ENCODE peak calls at places on chromosomes 4 and X, in five cellular contexts. One of them, this sample, is unnamed. For H3K36me3, the result is how much of the 10 kb centered on the place peaks cover.

GRCh38 chrX:29911673-29912072 is 303.7 kb upstream of the MAGEB2 start:
- DNase-seq in left lung: no peak
- DNase-seq in spleen: no peak
- DNase-seq in testis: no peak
- DNase-seq in hepatocyte: no peak
- DNase-seq in this sample: no peak

GRCh38 chr4:20126906-20127305 is 124.8 kb upstream of the SLIT2 start:
- DNase-seq in left lung: no peak
- DNase-seq in spleen: no peak
- DNase-seq in testis: no peak
- DNase-seq in hepatocyte: no peak
- DNase-seq in this sample: no peak

GRCh38 chr4:41132055-41132683 is 82.2 kb downstream of the APBB2 start:
- DNase-seq in left lung: no peak
- DNase-seq in spleen: no peak
- DNase-seq in testis: no peak
- DNase-seq in hepatocyte: peak
- DNase-seq in this sample: no peak

GRCh38 chr4:10619220-10619619 is 65.3 kb downstream of the CLNK start:
- DNase-seq in left lung: no peak
- DNase-seq in spleen: no peak
- DNase-seq in testis: no peak
- DNase-seq in hepatocyte: peak
- DNase-seq in this sample: no peak

GRCh38 chr4:15488136-15488535 is 18.5 kb downstream of the CC2D2A start:
- DNase-seq in left lung: no peak
- DNase-seq in spleen: no peak
- DNase-seq in testis: no peak
- DNase-seq in hepatocyte: no peak
- DNase-seq in this sample: no peak

GRCh38 chr4:72323227-72323626 is 245.8 kb downstream of the ADAMTS3 start:
- DNase-seq in left lung: no peak
- DNase-seq in spleen: no peak
- DNase-seq in testis: no peak
- DNase-seq in hepatocyte: no peak
- DNase-seq in this sample: no peak

GRCh38 chr4:182174979-182175378 is 68.2 kb upstream of the TENM3 start:
- DNase-seq in left lung: no peak
- DNase-seq in spleen: no peak
- DNase-seq in testis: no peak
- DNase-seq in hepatocyte: no peak
- DNase-seq in this sample: no peak

GRCh38 chr4:156971168-156971601 is 414 bp downstream of the PDGFC start:
- DNase-seq in left lung: peak
- DNase-seq in spleen: peak
- DNase-seq in testis: peak
- DNase-seq in hepatocyte: no peak
- DNase-seq in this sample: peak

GRCh38 chr4:87949961-87950360 is 25.6 kb upstream of the SPP1 start:
- DNase-seq in left lung: no peak
- DNase-seq in spleen: no peak
- DNase-seq in testis: no peak
- DNase-seq in hepatocyte: no peak
- DNase-seq in this sample: no peak

GRCh38 chr4:121375262-121375661 is 5.6 kb downstream of the QRFPR start:
- DNase-seq in left lung: no peak
- DNase-seq in spleen: no peak
- DNase-seq in testis: no peak
- DNase-seq in hepatocyte: peak
- DNase-seq in this sample: no peak

GRCh38 chr4:8290701-8290970 is 21.1 kb downstream of the HTRA3 start:
- DNase-seq in left lung: peak
- DNase-seq in spleen: peak
- DNase-seq in testis: no peak
- DNase-seq in hepatocyte: no peak
- DNase-seq in this sample: peak

GRCh38 chr4:184766421-184766820 is 32.5 kb upstream of the CENPU start:
- DNase-seq in left lung: no peak
- DNase-seq in spleen: no peak
- DNase-seq in testis: no peak
- DNase-seq in hepatocyte: peak
- DNase-seq in this sample: no peak
- H3K36me3 ChIP-seq in left lung: under half
- H3K36me3 ChIP-seq in spleen: half or more
- H3K36me3 ChIP-seq in testis: under half
- H3K36me3 ChIP-seq in hepatocyte: under half
- H3K36me3 ChIP-seq in this sample: under half

DNA sequence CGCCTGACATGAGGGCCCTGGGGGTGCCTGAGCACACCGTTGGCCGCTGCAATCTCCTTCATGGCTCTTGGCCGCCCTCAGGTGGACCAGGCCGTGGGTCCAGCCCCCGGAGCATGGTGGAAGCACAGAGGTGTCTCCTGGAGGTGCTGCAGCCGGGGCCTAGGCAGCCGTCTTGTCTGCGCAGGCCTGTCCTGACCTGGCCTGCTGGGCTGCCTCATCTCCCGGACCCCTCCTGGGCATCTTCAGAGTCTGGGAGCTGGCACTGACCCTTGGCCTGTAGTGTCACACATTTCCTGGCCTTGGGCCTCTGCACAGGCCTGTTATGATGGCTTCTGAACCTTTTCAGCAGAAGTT is 20.9 kb downstream of the UVSSA start:
- DNase-seq in left lung: no peak
- DNase-seq in spleen: peak
- DNase-seq in testis: no peak
- DNase-seq in hepatocyte: no peak
- DNase-seq in this sample: no peak
- H3K36me3 ChIP-seq in left lung: under half
- H3K36me3 ChIP-seq in spleen: under half
- H3K36me3 ChIP-seq in testis: under half
- H3K36me3 ChIP-seq in hepatocyte: under half
- H3K36me3 ChIP-seq in this sample: under half

DNA sequence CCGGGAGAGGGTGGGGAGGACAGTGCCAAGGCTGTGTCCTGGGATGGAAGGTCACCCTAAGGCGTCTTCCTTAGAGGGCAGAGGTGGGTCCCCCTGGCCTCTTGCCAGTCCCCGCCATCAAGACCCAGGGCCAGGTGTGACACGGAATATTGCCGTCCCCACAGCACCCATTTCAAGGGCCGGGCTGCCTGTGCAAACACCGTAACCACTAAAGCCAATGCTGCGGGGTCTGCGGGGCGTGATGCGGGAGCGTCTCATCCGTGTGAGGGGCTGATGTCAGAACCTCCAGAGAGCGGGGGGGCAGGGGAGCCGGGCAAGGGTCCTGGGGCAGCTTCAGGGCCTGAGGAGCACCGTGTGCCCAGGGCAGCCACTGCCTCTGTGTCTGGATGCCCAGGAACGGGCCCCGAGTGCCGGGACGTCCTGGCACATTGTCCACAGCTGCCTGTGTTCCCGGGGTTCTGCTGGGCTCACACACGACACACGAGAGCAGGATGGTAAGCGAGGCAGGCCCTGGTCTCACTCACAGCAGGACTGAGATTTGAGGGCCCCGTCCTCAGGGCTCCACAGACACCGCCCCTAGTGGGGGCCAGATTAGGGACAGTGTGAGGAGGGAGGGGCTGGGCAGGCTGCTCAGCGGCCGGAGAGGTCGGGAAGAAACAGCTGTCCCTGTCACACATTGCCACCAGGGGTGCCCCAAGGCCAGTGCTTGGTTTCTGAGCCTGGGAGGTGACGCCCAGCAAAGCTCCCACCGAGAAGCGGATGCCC is 29.2 kb downstream of the NKX1-1 start:
- DNase-seq in left lung: no peak
- DNase-seq in spleen: peak
- DNase-seq in testis: no peak
- DNase-seq in hepatocyte: no peak
- DNase-seq in this sample: peak
- H3K36me3 ChIP-seq in left lung: under half
- H3K36me3 ChIP-seq in spleen: half or more
- H3K36me3 ChIP-seq in testis: under half
- H3K36me3 ChIP-seq in hepatocyte: under half
- H3K36me3 ChIP-seq in this sample: under half

GRCh38 chr4:900073-900472 is 32.0 kb downstream of the GAK start:
- DNase-seq in left lung: no peak
- DNase-seq in spleen: no peak
- DNase-seq in testis: no peak
- DNase-seq in hepatocyte: no peak
- DNase-seq in this sample: no peak
- H3K36me3 ChIP-seq in left lung: under half
- H3K36me3 ChIP-seq in spleen: half or more
- H3K36me3 ChIP-seq in testis: under half
- H3K36me3 ChIP-seq in hepatocyte: under half
- H3K36me3 ChIP-seq in this sample: under half

DNA sequence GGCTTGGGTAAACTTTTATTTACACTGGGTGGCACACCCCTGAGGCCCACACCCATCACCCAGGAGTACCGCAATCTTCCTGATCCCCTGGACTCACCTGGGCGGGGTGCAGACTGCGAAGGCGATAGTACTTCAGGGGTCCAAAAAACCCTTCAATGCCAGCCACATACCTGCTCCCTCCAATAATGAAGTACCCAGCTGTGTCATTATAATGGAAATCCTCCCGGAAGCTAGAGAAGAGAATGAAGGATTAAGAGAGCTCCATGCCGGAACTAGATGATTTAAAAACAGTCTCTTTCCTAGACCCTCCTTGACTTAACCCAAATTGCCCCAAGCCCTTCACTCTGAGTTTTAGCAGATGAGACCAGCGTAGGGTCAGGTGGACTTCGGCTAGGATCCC is 40.9 kb downstream of the SEL1L3 start:
- DNase-seq in left lung: no peak
- DNase-seq in spleen: no peak
- DNase-seq in testis: no peak
- DNase-seq in hepatocyte: no peak
- DNase-seq in this sample: no peak
- H3K36me3 ChIP-seq in left lung: under half
- H3K36me3 ChIP-seq in spleen: under half
- H3K36me3 ChIP-seq in testis: under half
- H3K36me3 ChIP-seq in hepatocyte: under half
- H3K36me3 ChIP-seq in this sample: under half

DNA sequence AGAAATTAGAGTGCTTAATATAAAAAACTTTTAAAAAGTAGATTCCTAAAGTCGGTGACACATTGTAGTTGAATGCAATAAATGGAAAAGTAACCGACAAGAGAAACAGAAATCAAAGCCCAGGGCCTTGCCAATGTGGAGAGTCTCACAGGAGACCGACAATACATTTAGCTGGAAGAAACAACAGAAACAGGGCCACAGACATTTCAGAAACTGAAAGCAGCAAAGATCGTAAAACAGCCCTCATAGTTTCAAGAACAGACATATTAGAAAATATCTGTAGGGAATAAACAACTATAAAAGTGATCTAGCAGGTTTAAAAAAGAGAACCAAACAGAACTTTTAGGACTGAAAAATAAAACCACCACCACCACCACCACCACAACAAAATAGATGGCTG is 49.5 kb downstream of the STAP1 start:
- DNase-seq in left lung: no peak
- DNase-seq in spleen: no peak
- DNase-seq in testis: no peak
- DNase-seq in hepatocyte: no peak
- DNase-seq in this sample: no peak
- H3K36me3 ChIP-seq in left lung: under half
- H3K36me3 ChIP-seq in spleen: under half
- H3K36me3 ChIP-seq in testis: under half
- H3K36me3 ChIP-seq in hepatocyte: under half
- H3K36me3 ChIP-seq in this sample: under half

DNA sequence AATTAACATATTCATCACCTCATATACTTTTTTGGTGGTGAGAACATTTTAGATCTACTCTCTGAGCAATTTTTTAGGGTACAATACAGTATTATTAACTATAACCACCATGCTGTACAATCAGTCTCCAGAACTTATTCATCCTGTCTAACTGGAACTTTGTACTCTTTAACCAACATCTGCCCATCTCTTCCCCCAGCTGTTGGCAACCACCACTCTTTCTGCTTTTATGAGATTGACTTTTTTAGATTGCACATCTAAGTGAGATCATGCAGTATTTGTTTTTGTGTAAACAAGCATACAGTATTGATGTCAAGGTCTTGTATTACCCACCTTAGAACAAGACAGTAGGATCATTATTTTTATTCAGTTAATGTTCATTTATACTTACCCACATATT is 516.8 kb downstream of the RPA4 start:
- DNase-seq in left lung: no peak
- DNase-seq in spleen: no peak
- DNase-seq in testis: no peak
- DNase-seq in hepatocyte: no peak
- DNase-seq in this sample: no peak
- H3K36me3 ChIP-seq in left lung: under half
- H3K36me3 ChIP-seq in spleen: under half
- H3K36me3 ChIP-seq in testis: under half
- H3K36me3 ChIP-seq in hepatocyte: under half
- H3K36me3 ChIP-seq in this sample: under half